ENCODE peak calls at places on chromosomes 3 and 15, in eight cellular contexts. One of them, this sample, is unnamed.

GRCh38 chr3:30919600-30919999 is 25.1 kb upstream of the GADL1 start:
- DNase-seq in H1: no peak
- DNase-seq in mucosa of descending colon: no peak
- DNase-seq in CD4-positive, alpha-beta T cell: no peak
- DNase-seq in neural progenitor cell: no peak
- DNase-seq in GM13977: no peak
- DNase-seq in cardiac muscle cell: no peak
- DNase-seq in AG04450: no peak
- DNase-seq in this sample: no peak

GRCh38 chr3:65706786-65707568 is 331.7 kb downstream of the MAGI1 start:
- DNase-seq in CD4-positive, alpha-beta T cell: no peak
- DNase-seq in neural progenitor cell: no peak
- DNase-seq in cardiac muscle cell: no peak
- DNase-seq in H1: no peak
- DNase-seq in GM13977: no peak
- DNase-seq in AG04450: no peak
- DNase-seq in mucosa of descending colon: no peak
- DNase-seq in this sample: no peak

GRCh38 chr3:33954956-33955355 is 156.5 kb downstream of the PDCD6IP start:
- DNase-seq in cardiac muscle cell: peak
- DNase-seq in mucosa of descending colon: no peak
- DNase-seq in H1: no peak
- DNase-seq in CD4-positive, alpha-beta T cell: no peak
- DNase-seq in neural progenitor cell: peak
- DNase-seq in AG04450: no peak
- DNase-seq in GM13977: no peak
- DNase-seq in this sample: no peak

GRCh38 chr3:121992601-121993560 is 29.2 kb downstream of the ILDR1 start:
- DNase-seq in AG04450: no peak
- DNase-seq in H1: no peak
- DNase-seq in mucosa of descending colon: peak
- DNase-seq in GM13977: peak
- DNase-seq in neural progenitor cell: no peak
- DNase-seq in cardiac muscle cell: no peak
- DNase-seq in CD4-positive, alpha-beta T cell: no peak
- DNase-seq in this sample: no peak

GRCh38 chr15:25469377-25469776 is 30.6 kb upstream of the UBE3A start:
- DNase-seq in CD4-positive, alpha-beta T cell: no peak
- DNase-seq in mucosa of descending colon: no peak
- DNase-seq in cardiac muscle cell: no peak
- DNase-seq in neural progenitor cell: no peak
- DNase-seq in H1: no peak
- DNase-seq in AG04450: no peak
- DNase-seq in GM13977: no peak
- DNase-seq in this sample: peak

GRCh38 chr3:67790043-67790442 is 135.6 kb upstream of the SUCLG2 start:
- DNase-seq in AG04450: peak
- DNase-seq in mucosa of descending colon: peak
- DNase-seq in neural progenitor cell: peak
- DNase-seq in CD4-positive, alpha-beta T cell: peak
- DNase-seq in GM13977: peak
- DNase-seq in H1: peak
- DNase-seq in cardiac muscle cell: peak
- DNase-seq in this sample: peak

GRCh38 chr15:52415628-52416027 is 113.1 kb downstream of the MYO5A start:
- DNase-seq in neural progenitor cell: no peak
- DNase-seq in cardiac muscle cell: no peak
- DNase-seq in mucosa of descending colon: no peak
- DNase-seq in CD4-positive, alpha-beta T cell: no peak
- DNase-seq in H1: no peak
- DNase-seq in GM13977: no peak
- DNase-seq in AG04450: no peak
- DNase-seq in this sample: no peak

GRCh38 chr15:69046781-69047180 is 32.3 kb downstream of the NOX5 start:
- DNase-seq in AG04450: no peak
- DNase-seq in CD4-positive, alpha-beta T cell: no peak
- DNase-seq in mucosa of descending colon: no peak
- DNase-seq in cardiac muscle cell: no peak
- DNase-seq in GM13977: no peak
- DNase-seq in H1: no peak
- DNase-seq in neural progenitor cell: no peak
- DNase-seq in this sample: no peak

GRCh38 chr3:141328286-141329166 is 39.8 kb upstream of the ZBTB38 start:
- DNase-seq in CD4-positive, alpha-beta T cell: no peak
- DNase-seq in H1: no peak
- DNase-seq in cardiac muscle cell: no peak
- DNase-seq in mucosa of descending colon: no peak
- DNase-seq in GM13977: peak
- DNase-seq in neural progenitor cell: no peak
- DNase-seq in AG04450: no peak
- DNase-seq in this sample: no peak

GRCh38 chr3:178203650-178204049 is 332.6 kb upstream of the KCNMB2 start:
- DNase-seq in AG04450: no peak
- DNase-seq in H1: no peak
- DNase-seq in neural progenitor cell: no peak
- DNase-seq in mucosa of descending colon: no peak
- DNase-seq in GM13977: no peak
- DNase-seq in cardiac muscle cell: peak
- DNase-seq in CD4-positive, alpha-beta T cell: no peak
- DNase-seq in this sample: no peak

GRCh38 chr3:161274691-161275298 is 53.7 kb downstream of the NMD3 start:
- DNase-seq in CD4-positive, alpha-beta T cell: peak
- DNase-seq in mucosa of descending colon: peak
- DNase-seq in H1: peak
- DNase-seq in GM13977: peak
- DNase-seq in cardiac muscle cell: peak
- DNase-seq in AG04450: peak
- DNase-seq in neural progenitor cell: peak
- DNase-seq in this sample: peak

GRCh38 chr3:39260957-39261356 is 18.9 kb downstream of the CX3CR1 start:
- DNase-seq in CD4-positive, alpha-beta T cell: peak
- DNase-seq in mucosa of descending colon: peak
- DNase-seq in AG04450: peak
- DNase-seq in cardiac muscle cell: peak
- DNase-seq in neural progenitor cell: no peak
- DNase-seq in H1: no peak
- DNase-seq in GM13977: peak
- DNase-seq in this sample: peak

GRCh38 chr3:197746214-197746613 is 3.5 kb upstream of the FYTTD1 start:
- DNase-seq in H1: no peak
- DNase-seq in GM13977: no peak
- DNase-seq in mucosa of descending colon: no peak
- DNase-seq in cardiac muscle cell: no peak
- DNase-seq in neural progenitor cell: no peak
- DNase-seq in AG04450: no peak
- DNase-seq in CD4-positive, alpha-beta T cell: no peak
- DNase-seq in this sample: no peak

GRCh38 chr3:192122832-192123594 is 604.3 kb downstream of the FGF12 start:
- DNase-seq in AG04450: no peak
- DNase-seq in mucosa of descending colon: no peak
- DNase-seq in GM13977: no peak
- DNase-seq in neural progenitor cell: no peak
- DNase-seq in CD4-positive, alpha-beta T cell: no peak
- DNase-seq in H1: no peak
- DNase-seq in cardiac muscle cell: no peak
- DNase-seq in this sample: no peak

GRCh38 chr3:8509961-8510360 is 8.3 kb downstream of the LMCD1 start:
- DNase-seq in cardiac muscle cell: peak
- DNase-seq in AG04450: peak
- DNase-seq in CD4-positive, alpha-beta T cell: no peak
- DNase-seq in GM13977: no peak
- DNase-seq in neural progenitor cell: no peak
- DNase-seq in H1: no peak
- DNase-seq in mucosa of descending colon: no peak
- DNase-seq in this sample: peak

GRCh38 chr3:71787851-71788405 is 3.0 kb upstream of the PROK2 start:
- DNase-seq in AG04450: no peak
- DNase-seq in cardiac muscle cell: no peak
- DNase-seq in neural progenitor cell: no peak
- DNase-seq in mucosa of descending colon: no peak
- DNase-seq in CD4-positive, alpha-beta T cell: no peak
- DNase-seq in H1: no peak
- DNase-seq in GM13977: no peak
- DNase-seq in this sample: no peak

GRCh38 chr3:24264011-24264410 is 230.6 kb downstream of the THRB start:
- DNase-seq in neural progenitor cell: no peak
- DNase-seq in H1: no peak
- DNase-seq in CD4-positive, alpha-beta T cell: no peak
- DNase-seq in GM13977: no peak
- DNase-seq in mucosa of descending colon: no peak
- DNase-seq in cardiac muscle cell: no peak
- DNase-seq in AG04450: no peak
- DNase-seq in this sample: no peak

GRCh38 chr15:48397841-48398240 is 66.6 kb downstream of the DUT start:
- DNase-seq in CD4-positive, alpha-beta T cell: no peak
- DNase-seq in AG04450: no peak
- DNase-seq in H1: no peak
- DNase-seq in neural progenitor cell: no peak
- DNase-seq in mucosa of descending colon: peak
- DNase-seq in cardiac muscle cell: peak
- DNase-seq in GM13977: no peak
- DNase-seq in this sample: no peak

GRCh38 chr3:134341391-134341790 is 32.9 kb downstream of the AMOTL2 start:
- DNase-seq in GM13977: no peak
- DNase-seq in neural progenitor cell: no peak
- DNase-seq in CD4-positive, alpha-beta T cell: no peak
- DNase-seq in H1: no peak
- DNase-seq in cardiac muscle cell: no peak
- DNase-seq in mucosa of descending colon: no peak
- DNase-seq in AG04450: no peak
- DNase-seq in this sample: no peak

GRCh38 chr3:184240384-184241140 is 8.2 kb downstream of the ALG3 start:
- DNase-seq in neural progenitor cell: peak
- DNase-seq in mucosa of descending colon: no peak
- DNase-seq in GM13977: no peak
- DNase-seq in CD4-positive, alpha-beta T cell: no peak
- DNase-seq in cardiac muscle cell: peak
- DNase-seq in H1: peak
- DNase-seq in AG04450: no peak
- DNase-seq in this sample: peak

GRCh38 chr3:184239710-184240109 is 9.1 kb downstream of the ALG3 start:
- DNase-seq in AG04450: no peak
- DNase-seq in cardiac muscle cell: no peak
- DNase-seq in H1: no peak
- DNase-seq in mucosa of descending colon: no peak
- DNase-seq in GM13977: no peak
- DNase-seq in neural progenitor cell: no peak
- DNase-seq in CD4-positive, alpha-beta T cell: no peak
- DNase-seq in this sample: no peak

GRCh38 chr3:184241141-184241446 is 7.7 kb downstream of the ALG3 start:
- DNase-seq in GM13977: no peak
- DNase-seq in CD4-positive, alpha-beta T cell: no peak
- DNase-seq in neural progenitor cell: no peak
- DNase-seq in mucosa of descending colon: no peak
- DNase-seq in cardiac muscle cell: no peak
- DNase-seq in H1: no peak
- DNase-seq in AG04450: no peak
- DNase-seq in this sample: no peak

GRCh38 chr3:184242297-184242685 is 6.5 kb downstream of the ALG3 start:
- DNase-seq in GM13977: no peak
- DNase-seq in CD4-positive, alpha-beta T cell: no peak
- DNase-seq in neural progenitor cell: no peak
- DNase-seq in AG04450: no peak
- DNase-seq in mucosa of descending colon: no peak
- DNase-seq in cardiac muscle cell: no peak
- DNase-seq in H1: no peak
- DNase-seq in this sample: no peak

GRCh38 chr3:184241447-184242296 is 7.1 kb downstream of the ALG3 start:
- DNase-seq in AG04450: no peak
- DNase-seq in H1: peak
- DNase-seq in cardiac muscle cell: peak
- DNase-seq in GM13977: peak
- DNase-seq in mucosa of descending colon: peak
- DNase-seq in neural progenitor cell: no peak
- DNase-seq in CD4-positive, alpha-beta T cell: no peak
- DNase-seq in this sample: peak
- TF ChIP-seq CTCF in AG04450: peak
- TF ChIP-seq CTCF in H1: peak
- TF ChIP-seq CTCF in cardiac muscle cell: peak
- TF ChIP-seq CTCF in GM13977: peak
- TF ChIP-seq CTCF in mucosa of descending colon: peak
- TF ChIP-seq CTCF in neural progenitor cell: no peak
- TF ChIP-seq CTCF in CD4-positive, alpha-beta T cell: no peak
- TF ChIP-seq CTCF in this sample: peak

GRCh38 chr15:43187544-43188155 is 2.4 kb downstream of the CCNDBP1 start:
- DNase-seq in AG04450: peak
- DNase-seq in mucosa of descending colon: no peak
- DNase-seq in cardiac muscle cell: peak
- DNase-seq in GM13977: peak
- DNase-seq in H1: no peak
- DNase-seq in CD4-positive, alpha-beta T cell: no peak
- DNase-seq in neural progenitor cell: peak
- DNase-seq in this sample: peak
- TF ChIP-seq CTCF in AG04450: peak
- TF ChIP-seq CTCF in mucosa of descending colon: peak
- TF ChIP-seq CTCF in cardiac muscle cell: peak
- TF ChIP-seq CTCF in GM13977: peak
- TF ChIP-seq CTCF in H1: peak
- TF ChIP-seq CTCF in CD4-positive, alpha-beta T cell: peak
- TF ChIP-seq CTCF in neural progenitor cell: peak
- TF ChIP-seq CTCF in this sample: peak

DNA sequence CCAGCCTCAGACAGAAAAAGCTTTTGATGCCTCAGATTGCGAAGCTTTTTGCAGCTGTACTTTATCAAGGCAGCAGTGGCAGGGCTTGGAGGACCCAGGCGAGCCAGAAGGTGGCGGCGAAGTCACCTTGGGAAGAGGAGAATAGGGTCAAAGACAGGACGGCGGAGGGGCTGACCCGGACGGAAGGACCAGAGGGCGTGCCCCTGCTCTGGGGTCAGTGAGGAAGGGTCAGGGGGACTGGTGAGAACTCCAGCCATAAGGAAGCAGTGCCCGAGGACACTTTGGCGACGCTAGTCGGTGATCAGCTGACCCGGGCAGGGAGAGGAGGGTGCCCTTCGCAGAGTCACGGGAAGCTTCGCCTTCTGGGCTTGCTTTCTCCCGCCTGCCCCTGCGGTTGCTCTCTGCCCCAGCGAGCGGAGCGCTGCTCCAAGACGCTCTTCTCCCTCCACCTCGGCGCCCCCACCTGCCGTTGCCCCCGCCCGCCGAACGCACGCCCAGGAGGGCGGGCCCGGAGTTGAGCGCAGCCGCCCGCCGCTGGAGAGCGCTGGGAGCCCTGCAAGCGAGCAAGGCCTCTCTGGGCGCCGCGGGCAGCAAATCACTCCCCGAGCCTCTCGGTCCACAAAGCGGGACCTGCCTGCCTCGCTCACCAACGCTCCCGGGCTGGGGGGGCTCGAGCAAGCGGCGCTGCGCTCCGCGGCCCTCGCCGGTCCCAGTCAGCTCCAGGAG is 1.4 kb downstream of the CADPS start:
- DNase-seq in AG04450: no peak
- DNase-seq in cardiac muscle cell: no peak
- DNase-seq in H1: peak
- DNase-seq in neural progenitor cell: peak
- DNase-seq in GM13977: peak
- DNase-seq in CD4-positive, alpha-beta T cell: no peak
- DNase-seq in mucosa of descending colon: peak
- DNase-seq in this sample: no peak
- TF ChIP-seq CTCF in AG04450: no peak
- TF ChIP-seq CTCF in cardiac muscle cell: no peak
- TF ChIP-seq CTCF in H1: peak
- TF ChIP-seq CTCF in neural progenitor cell: peak
- TF ChIP-seq CTCF in GM13977: peak
- TF ChIP-seq CTCF in CD4-positive, alpha-beta T cell: no peak
- TF ChIP-seq CTCF in mucosa of descending colon: peak
- TF ChIP-seq CTCF in this sample: no peak

GRCh38 chr3:194078046-194078445 is 57.9 kb upstream of the HES1 start:
- DNase-seq in CD4-positive, alpha-beta T cell: no peak
- DNase-seq in H1: no peak
- DNase-seq in AG04450: no peak
- DNase-seq in mucosa of descending colon: no peak
- DNase-seq in cardiac muscle cell: no peak
- DNase-seq in neural progenitor cell: no peak
- DNase-seq in GM13977: no peak
- DNase-seq in this sample: no peak
- TF ChIP-seq CTCF in CD4-positive, alpha-beta T cell: no peak
- TF ChIP-seq CTCF in H1: no peak
- TF ChIP-seq CTCF in AG04450: no peak
- TF ChIP-seq CTCF in mucosa of descending colon: no peak
- TF ChIP-seq CTCF in cardiac muscle cell: no peak
- TF ChIP-seq CTCF in neural progenitor cell: no peak
- TF ChIP-seq CTCF in GM13977: no peak
- TF ChIP-seq CTCF in this sample: no peak

This sample was measured in HFFc6.